ENCODE peak calls at places on chromosomes 7 and 10, in nine cellular contexts. I is neural progenitor cell, E is GM23248, D is heart left ventricle, O is psoas muscle, M is left lung, Y is A549, K is testis, R is fibroblast of lung. A is an unnamed sample. For H3K4me1, the result is how much of the 10 kb centered on the place peaks cover.

GRCh38 chr10:28763471-28763870 is 86.2 kb downstream of the BAMBI start:
- DNase-seq in I (peak), E (no peak), D (no peak), O (no peak), M (no peak), Y (no peak), K (no peak), R (no peak), A (no peak)

GRCh38 chr7:14600766-14601367 is 301.7 kb downstream of the DGKB start:
- DNase-seq in I (no peak), E (no peak), D (no peak), O (no peak), M (peak), Y (no peak), K (no peak), R (no peak), A (no peak)

GRCh38 chr7:158407581-158408331 is 179.9 kb downstream of the PTPRN2 start:
- DNase-seq in I (peak), E (peak), D (no peak), O (no peak), M (peak), Y (peak), K (no peak), R (peak), A (peak)

GRCh38 chr7:151225948-151226510 is 976 bp downstream of the ABCF2 start:
- DNase-seq in I (no peak), E (peak), D (no peak), O (no peak), M (no peak), Y (no peak), K (no peak), R (peak), A (no peak)

GRCh38 chr10:32073676-32074075 is 17.5 kb upstream of the KIF5B start:
- DNase-seq in I (no peak), E (peak), D (no peak), O (no peak), M (no peak), Y (no peak), K (no peak), R (peak), A (no peak)

GRCh38 chr10:97229322-97229721 is 43.6 kb upstream of the SLIT1 start:
- DNase-seq in I (no peak), E (peak), D (no peak), O (no peak), M (no peak), Y (peak), K (no peak), R (peak), A (no peak)

GRCh38 chr10:3754727-3755439 is 30.1 kb downstream of the KLF6 start:
- DNase-seq in I (no peak), E (peak), D (no peak), O (no peak), M (no peak), Y (peak), K (peak), R (peak), A (no peak)

GRCh38 chr7:42739591-42739990 is 172.3 kb downstream of the C7orf25 start:
- DNase-seq in I (no peak), E (peak), D (peak), O (peak), M (no peak), Y (no peak), K (peak), R (no peak), A (no peak)

GRCh38 chr7:43072530-43072929 is 39.9 kb upstream of the HECW1 start:
- DNase-seq in I (no peak), E (no peak), D (no peak), O (no peak), M (no peak), Y (no peak), K (peak), R (peak), A (no peak)

GRCh38 chr7:45182856-45183710 is 25.5 kb downstream of the RAMP3 start:
- DNase-seq in I (no peak), E (no peak), D (no peak), O (no peak), M (no peak), Y (no peak), K (peak), R (no peak), A (no peak)

GRCh38 chr7:42247301-42247700 is 10.3 kb upstream of the GLI3 start:
- DNase-seq in I (no peak), E (peak), D (no peak), O (no peak), M (no peak), Y (no peak), K (no peak), R (no peak), A (no peak)

GRCh38 chr10:17989908-17990767 is 38.4 kb downstream of the SLC39A12 start:
- DNase-seq in I (no peak), E (peak), D (no peak), O (no peak), M (no peak), Y (peak), K (no peak), R (peak), A (no peak)

GRCh38 chr10:49109669-49110335 is 5.5 kb downstream of the VSTM4 start:
- DNase-seq in I (no peak), E (peak), D (peak), O (peak), M (no peak), Y (no peak), K (peak), R (peak), A (no peak)

GRCh38 chr10:43393606-43394360 is 15.2 kb downstream of the HNRNPF start:
- DNase-seq in I (no peak), E (no peak), D (no peak), O (no peak), M (no peak), Y (no peak), K (no peak), R (no peak), A (no peak)

GRCh38 chr10:33109384-33109783 is 151.4 kb upstream of the ITGB1 start:
- DNase-seq in I (no peak), E (no peak), D (no peak), O (no peak), M (no peak), Y (no peak), K (no peak), R (no peak), A (no peak)
- H3K4me1 ChIP-seq in I (under half), E (under half), D (under half), O (under half), M (under half), Y (under half), K (under half), R (under half), A (under half)

GRCh38 chr10:122181055-122181732 is 89.9 kb upstream of the BTBD16 start:
- DNase-seq in I (no peak), E (peak), D (no peak), O (no peak), M (no peak), Y (peak), K (no peak), R (peak), A (no peak)

GRCh38 chr10:122178655-122179054 is 92.4 kb upstream of the BTBD16 start:
- DNase-seq in I (no peak), E (no peak), D (no peak), O (no peak), M (no peak), Y (no peak), K (no peak), R (no peak), A (peak)

GRCh38 chr10:122186822-122187810 is 84.0 kb upstream of the BTBD16 start:
- DNase-seq in I (no peak), E (no peak), D (no peak), O (no peak), M (no peak), Y (no peak), K (no peak), R (peak), A (no peak)

GRCh38 chr10:122185643-122186042 is 85.5 kb upstream of the BTBD16 start:
- DNase-seq in I (no peak), E (no peak), D (no peak), O (no peak), M (no peak), Y (no peak), K (no peak), R (no peak), A (no peak)

DNA sequence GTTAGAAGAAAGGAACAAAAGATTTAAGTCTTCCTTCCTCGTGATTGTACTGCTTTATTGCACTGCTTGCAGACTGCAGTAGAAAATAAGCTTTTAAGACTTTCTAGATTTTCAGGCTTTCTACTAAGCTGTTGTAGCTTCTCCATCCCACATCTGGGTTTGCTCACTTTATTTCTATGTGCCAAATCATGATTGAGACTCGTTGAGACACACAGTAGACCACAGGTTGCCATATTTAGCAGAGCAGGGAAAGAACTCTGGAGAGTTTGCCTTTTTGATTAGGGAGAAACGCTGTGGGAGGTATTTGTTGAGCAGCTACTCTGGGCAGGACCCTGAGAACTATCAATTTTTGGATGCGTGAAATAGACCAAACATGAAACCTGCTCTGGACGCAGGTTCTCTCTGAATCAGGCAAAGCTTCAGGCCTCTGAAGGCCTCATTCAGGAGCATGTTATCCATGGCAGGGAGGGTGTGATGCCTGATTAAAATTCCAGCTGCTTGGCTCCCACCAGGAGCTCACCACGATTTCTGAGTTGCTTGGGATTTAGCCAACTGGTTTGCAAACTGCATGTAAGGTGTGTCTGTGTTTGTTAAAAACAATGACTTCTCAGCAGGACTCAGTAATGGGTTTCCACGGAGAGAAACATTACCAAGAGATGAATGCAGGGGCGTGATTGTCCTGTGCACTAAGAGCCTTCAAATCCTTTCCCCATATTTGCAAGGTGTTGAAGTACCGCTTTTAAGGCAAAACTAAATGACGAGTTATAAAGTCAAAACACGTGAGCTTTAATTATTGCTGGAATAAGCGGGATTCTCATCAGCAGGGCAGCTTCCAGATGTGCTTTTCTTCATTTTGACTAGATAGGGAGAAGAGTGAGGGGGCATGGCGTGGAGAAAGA is 88.9 kb upstream of the BTBD16 start:
- DNase-seq in I (peak), E (peak), D (no peak), O (no peak), M (no peak), Y (no peak), K (no peak), R (peak), A (no peak)
- H3K4me1 ChIP-seq in I (half or more), E (under half), D (under half), O (under half), M (under half), Y (half or more), K (under half), R (under half), A (under half)

DNA sequence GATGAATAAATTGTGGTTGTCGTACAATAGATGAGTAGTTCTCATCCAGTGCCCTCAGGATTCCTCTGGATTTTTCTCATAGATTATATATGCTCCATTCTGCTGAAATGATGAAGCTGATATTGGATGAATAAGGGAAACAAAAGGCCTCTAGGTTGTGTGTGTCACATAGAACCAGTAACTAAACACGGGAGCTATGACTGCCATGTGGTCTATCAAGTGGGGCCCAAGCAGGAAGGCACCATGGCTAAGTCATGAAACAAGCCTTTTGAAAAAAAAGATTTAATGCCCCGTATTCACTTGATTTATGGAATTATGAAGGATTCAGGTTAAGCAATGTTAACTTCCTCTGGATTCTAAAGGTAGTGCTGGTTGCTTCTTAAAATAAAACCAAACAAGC is 225.1 kb downstream of the TCF7L2 start:
- DNase-seq in I (no peak), E (no peak), D (no peak), O (no peak), M (no peak), Y (no peak), K (no peak), R (no peak), A (no peak)
- H3K4me1 ChIP-seq in I (under half), E (under half), D (under half), O (under half), M (under half), Y (under half), K (under half), R (under half), A (under half)

GRCh38 chr7:148398844-148399365 is 191.7 kb upstream of the C7orf33 start:
- DNase-seq in I (no peak), E (no peak), D (no peak), O (no peak), M (no peak), Y (no peak), K (no peak), R (no peak), A (no peak)
- H3K4me1 ChIP-seq in I (under half), E (under half), D (under half), O (under half), M (under half), Y (under half), K (under half), R (under half), A (under half)

GRCh38 chr10:103828587-103829186 is 26.7 kb downstream of the SH3PXD2A start:
- DNase-seq in I (no peak), E (no peak), D (no peak), O (no peak), M (no peak), Y (no peak), K (no peak), R (no peak), A (no peak)
- H3K4me1 ChIP-seq in I (under half), E (under half), D (under half), O (under half), M (under half), Y (under half), K (under half), R (under half), A (under half)

GRCh38 chr7:15749631-15750030 is 63.1 kb upstream of the MEOX2 start:
- DNase-seq in I (no peak), E (peak), D (no peak), O (no peak), M (no peak), Y (no peak), K (no peak), R (no peak), A (no peak)

GRCh38 chr7:15750741-15751140 is 64.3 kb upstream of the MEOX2 start:
- DNase-seq in I (no peak), E (peak), D (no peak), O (no peak), M (no peak), Y (no peak), K (no peak), R (no peak), A (no peak)

GRCh38 chr7:15747187-15748111 is 61.0 kb upstream of the MEOX2 start:
- DNase-seq in I (no peak), E (peak), D (no peak), O (no peak), M (no peak), Y (no peak), K (peak), R (no peak), A (no peak)

GRCh38 chr7:15753834-15754600 is 67.5 kb upstream of the MEOX2 start:
- DNase-seq in I (no peak), E (peak), D (no peak), O (no peak), M (no peak), Y (no peak), K (no peak), R (no peak), A (no peak)

DNA sequence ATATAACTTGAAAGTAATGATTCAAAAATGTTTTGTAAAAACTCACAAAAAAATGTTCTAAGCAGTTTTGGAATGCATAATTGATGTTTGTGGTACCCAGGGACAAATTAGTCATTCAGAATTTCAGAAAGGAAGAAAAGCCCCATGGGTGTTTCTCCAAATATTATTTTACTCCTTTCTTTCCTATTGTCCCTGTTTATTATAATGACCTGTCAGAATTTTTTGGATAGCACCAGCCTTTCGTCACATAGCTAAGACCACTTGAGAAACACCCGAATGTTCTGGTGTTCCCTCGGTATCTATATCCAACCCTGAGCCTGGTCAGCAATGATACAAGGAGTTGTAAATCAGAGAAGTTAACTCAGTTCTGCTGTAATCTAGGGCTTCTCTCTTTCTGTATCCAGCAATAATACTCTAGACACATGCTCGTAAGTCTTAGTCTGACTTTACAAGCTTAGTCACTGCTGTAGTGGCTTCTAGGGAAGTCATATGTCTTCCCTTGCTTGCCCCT is 64.8 kb upstream of the MEOX2 start:
- DNase-seq in I (no peak), E (peak), D (no peak), O (no peak), M (no peak), Y (no peak), K (no peak), R (peak), A (no peak)
- H3K4me1 ChIP-seq in I (under half), E (under half), D (under half), O (under half), M (under half), Y (under half), K (under half), R (under half), A (under half)

GRCh38 chr7:130899638-130900401 is 165.8 kb upstream of the KLF14 start:
- DNase-seq in I (no peak), E (peak), D (no peak), O (no peak), M (no peak), Y (no peak), K (no peak), R (no peak), A (no peak)

GRCh38 chr7:130902755-130903357 is 168.8 kb upstream of the KLF14 start:
- DNase-seq in I (no peak), E (no peak), D (no peak), O (no peak), M (no peak), Y (no peak), K (no peak), R (no peak), A (no peak)

GRCh38 chr7:130901209-130901783 is 167.3 kb upstream of the KLF14 start:
- DNase-seq in I (peak), E (peak), D (peak), O (peak), M (peak), Y (peak), K (peak), R (peak), A (no peak)

GRCh38 chr7:130899071-130899451 is 165.1 kb upstream of the KLF14 start:
- DNase-seq in I (no peak), E (no peak), D (no peak), O (no peak), M (no peak), Y (no peak), K (no peak), R (no peak), A (no peak)

GRCh38 chr7:130900471-130901076 is 166.6 kb upstream of the KLF14 start:
- DNase-seq in I (no peak), E (peak), D (no peak), O (no peak), M (no peak), Y (no peak), K (no peak), R (no peak), A (no peak)
- H3K4me1 ChIP-seq in I (under half), E (half or more), D (half or more), O (half or more), M (under half), Y (half or more), K (under half), R (half or more), A (under half)

GRCh38 chr10:132460691-132461090 is 63.7 kb downstream of the PWWP2B start:
- DNase-seq in I (no peak), E (no peak), D (no peak), O (peak), M (peak), Y (no peak), K (no peak), R (no peak), A (no peak)
- H3K4me1 ChIP-seq in I (under half), E (under half), D (under half), O (under half), M (under half), Y (under half), K (under half), R (under half), A (under half)

GRCh38 chr10:11335167-11335652 is 276.2 kb downstream of the USP6NL start:
- DNase-seq in I (no peak), E (no peak), D (no peak), O (no peak), M (peak), Y (no peak), K (no peak), R (no peak), A (no peak)
- H3K4me1 ChIP-seq in I (half or more), E (under half), D (under half), O (under half), M (under half), Y (under half), K (under half), R (under half), A (under half)

DNA sequence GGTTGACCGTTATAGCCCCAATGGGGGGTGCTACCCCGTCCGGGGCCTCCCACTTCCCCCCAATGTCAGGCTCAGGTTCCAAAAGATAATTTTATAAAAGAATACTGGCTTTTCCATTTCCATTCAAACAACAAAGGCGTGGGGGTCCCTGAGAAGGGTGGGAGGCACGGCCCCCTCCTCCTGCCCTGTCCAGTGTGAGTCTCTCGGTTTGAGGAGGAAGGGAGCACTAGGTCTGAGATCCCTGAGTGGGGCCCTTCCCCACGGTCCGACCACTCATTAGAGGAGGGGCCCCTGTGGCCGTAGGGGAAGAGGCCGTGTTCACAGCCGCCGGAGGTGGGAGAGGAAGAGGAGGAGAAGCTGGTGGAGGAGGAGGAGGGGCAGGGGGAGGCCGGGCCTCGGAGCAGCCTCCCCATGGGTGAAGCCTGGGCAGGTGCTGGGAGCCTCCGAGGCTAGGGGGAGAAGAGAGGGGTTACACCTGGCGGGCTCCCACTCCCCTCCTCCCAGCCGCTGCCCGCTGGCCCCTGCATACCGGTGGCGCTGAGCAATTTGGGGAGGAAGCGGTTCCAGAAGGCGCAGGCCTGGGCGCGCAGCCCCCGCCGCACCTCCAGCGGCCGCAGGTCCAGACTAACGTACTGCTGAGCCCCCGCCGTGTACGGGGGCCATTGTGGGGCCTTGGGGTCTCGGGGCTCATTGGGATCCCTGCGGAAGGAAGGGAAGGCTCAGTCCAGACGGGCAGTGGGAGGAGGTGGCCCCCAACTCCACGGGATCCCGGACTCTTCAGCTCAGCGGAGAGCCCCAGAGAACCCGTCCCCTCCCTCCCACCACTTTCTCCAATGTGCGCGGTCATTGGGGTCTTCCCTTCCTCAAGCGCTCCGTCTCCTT is 1.4 kb upstream of the UFSP1 start:
- DNase-seq in I (peak), E (no peak), D (no peak), O (peak), M (peak), Y (no peak), K (no peak), R (no peak), A (no peak)
- H3K4me1 ChIP-seq in I (under half), E (under half), D (under half), O (under half), M (under half), Y (under half), K (under half), R (under half), A (under half)